ENCODE peak calls at places on chromosomes 12 and 14, in ten cellular contexts. One of them, this sample, is unnamed.

GRCh38 chr12:116539905-116540482 is 19.2 kb upstream of the MAP1LC3B2 start:
- DNase-seq in endothelial cell: no peak
- DNase-seq in choroid plexus epithelial cell: peak
- DNase-seq in AG04450: peak
- DNase-seq in CD4-positive, alpha-beta T cell: no peak
- DNase-seq in adrenal gland: no peak
- DNase-seq in nephron progenitor cell: no peak
- DNase-seq in left ventricle myocardium inferior: peak
- DNase-seq in HepG2: no peak
- DNase-seq in mucosa of descending colon: no peak
- DNase-seq in this sample: no peak

GRCh38 chr14:61750708-61751474 is 11.3 kb upstream of the SNAPC1 start:
- DNase-seq in endothelial cell: peak
- DNase-seq in nephron progenitor cell: peak
- DNase-seq in choroid plexus epithelial cell: peak
- DNase-seq in AG04450: no peak
- DNase-seq in mucosa of descending colon: peak
- DNase-seq in CD4-positive, alpha-beta T cell: peak
- DNase-seq in HepG2: no peak
- DNase-seq in adrenal gland: peak
- DNase-seq in left ventricle myocardium inferior: peak
- DNase-seq in this sample: peak

GRCh38 chr12:108634225-108634795 is 616 bp upstream of the SELPLG start:
- DNase-seq in HepG2: no peak
- DNase-seq in mucosa of descending colon: peak
- DNase-seq in AG04450: no peak
- DNase-seq in nephron progenitor cell: no peak
- DNase-seq in endothelial cell: no peak
- DNase-seq in choroid plexus epithelial cell: no peak
- DNase-seq in adrenal gland: no peak
- DNase-seq in left ventricle myocardium inferior: no peak
- DNase-seq in CD4-positive, alpha-beta T cell: no peak
- DNase-seq in this sample: peak

GRCh38 chr12:15230751-15231150 is 9.5 kb upstream of the RERG start:
- DNase-seq in HepG2: no peak
- DNase-seq in adrenal gland: no peak
- DNase-seq in choroid plexus epithelial cell: peak
- DNase-seq in AG04450: no peak
- DNase-seq in mucosa of descending colon: no peak
- DNase-seq in CD4-positive, alpha-beta T cell: no peak
- DNase-seq in left ventricle myocardium inferior: no peak
- DNase-seq in endothelial cell: no peak
- DNase-seq in nephron progenitor cell: no peak
- DNase-seq in this sample: no peak

GRCh38 chr12:1910468-1910867 is 8.0 kb downstream of the CACNA2D4 start:
- DNase-seq in adrenal gland: no peak
- DNase-seq in nephron progenitor cell: no peak
- DNase-seq in AG04450: no peak
- DNase-seq in choroid plexus epithelial cell: no peak
- DNase-seq in endothelial cell: no peak
- DNase-seq in HepG2: no peak
- DNase-seq in left ventricle myocardium inferior: no peak
- DNase-seq in CD4-positive, alpha-beta T cell: no peak
- DNase-seq in mucosa of descending colon: no peak
- DNase-seq in this sample: no peak

GRCh38 chr12:7645395-7646177 is 20.1 kb downstream of the APOBEC1 start:
- DNase-seq in mucosa of descending colon: no peak
- DNase-seq in CD4-positive, alpha-beta T cell: no peak
- DNase-seq in left ventricle myocardium inferior: no peak
- DNase-seq in adrenal gland: peak
- DNase-seq in HepG2: peak
- DNase-seq in nephron progenitor cell: peak
- DNase-seq in AG04450: no peak
- DNase-seq in endothelial cell: no peak
- DNase-seq in choroid plexus epithelial cell: peak
- DNase-seq in this sample: no peak

GRCh38 chr14:100440207-100440631 is 117.1 kb downstream of the SLC25A47 start:
- DNase-seq in nephron progenitor cell: peak
- DNase-seq in endothelial cell: peak
- DNase-seq in left ventricle myocardium inferior: peak
- DNase-seq in AG04450: peak
- DNase-seq in HepG2: peak
- DNase-seq in choroid plexus epithelial cell: peak
- DNase-seq in adrenal gland: peak
- DNase-seq in CD4-positive, alpha-beta T cell: no peak
- DNase-seq in mucosa of descending colon: peak
- DNase-seq in this sample: no peak

GRCh38 chr14:92475451-92476187 is 38.0 kb upstream of the RIN3 start:
- DNase-seq in CD4-positive, alpha-beta T cell: no peak
- DNase-seq in left ventricle myocardium inferior: peak
- DNase-seq in choroid plexus epithelial cell: peak
- DNase-seq in endothelial cell: no peak
- DNase-seq in HepG2: peak
- DNase-seq in nephron progenitor cell: no peak
- DNase-seq in mucosa of descending colon: no peak
- DNase-seq in AG04450: no peak
- DNase-seq in adrenal gland: peak
- DNase-seq in this sample: no peak

GRCh38 chr14:104436047-104436531 is 143.5 kb upstream of the C14orf180 start:
- DNase-seq in endothelial cell: peak
- DNase-seq in adrenal gland: peak
- DNase-seq in left ventricle myocardium inferior: peak
- DNase-seq in choroid plexus epithelial cell: peak
- DNase-seq in mucosa of descending colon: peak
- DNase-seq in HepG2: no peak
- DNase-seq in nephron progenitor cell: no peak
- DNase-seq in AG04450: no peak
- DNase-seq in CD4-positive, alpha-beta T cell: no peak
- DNase-seq in this sample: no peak

GRCh38 chr12:10361622-10362021 is 28.2 kb downstream of the KLRK1 start:
- DNase-seq in AG04450: peak
- DNase-seq in adrenal gland: no peak
- DNase-seq in CD4-positive, alpha-beta T cell: no peak
- DNase-seq in choroid plexus epithelial cell: peak
- DNase-seq in HepG2: peak
- DNase-seq in left ventricle myocardium inferior: no peak
- DNase-seq in endothelial cell: no peak
- DNase-seq in nephron progenitor cell: no peak
- DNase-seq in mucosa of descending colon: no peak
- DNase-seq in this sample: no peak

GRCh38 chr14:68621400-68622365 is 171.2 kb downstream of the ZFP36L1 start:
- DNase-seq in nephron progenitor cell: no peak
- DNase-seq in choroid plexus epithelial cell: peak
- DNase-seq in endothelial cell: no peak
- DNase-seq in left ventricle myocardium inferior: peak
- DNase-seq in CD4-positive, alpha-beta T cell: no peak
- DNase-seq in adrenal gland: no peak
- DNase-seq in mucosa of descending colon: no peak
- DNase-seq in HepG2: no peak
- DNase-seq in AG04450: peak
- DNase-seq in this sample: no peak

GRCh38 chr14:49879683-49880204 is 13.1 kb upstream of the ARF6 start:
- DNase-seq in mucosa of descending colon: no peak
- DNase-seq in HepG2: peak
- DNase-seq in choroid plexus epithelial cell: peak
- DNase-seq in CD4-positive, alpha-beta T cell: peak
- DNase-seq in left ventricle myocardium inferior: no peak
- DNase-seq in endothelial cell: peak
- DNase-seq in AG04450: no peak
- DNase-seq in adrenal gland: peak
- DNase-seq in nephron progenitor cell: peak
- DNase-seq in this sample: no peak

GRCh38 chr14:74265312-74265965 is 26.2 kb downstream of the VSX2 start:
- DNase-seq in choroid plexus epithelial cell: no peak
- DNase-seq in endothelial cell: no peak
- DNase-seq in mucosa of descending colon: no peak
- DNase-seq in adrenal gland: no peak
- DNase-seq in nephron progenitor cell: no peak
- DNase-seq in CD4-positive, alpha-beta T cell: no peak
- DNase-seq in AG04450: no peak
- DNase-seq in HepG2: no peak
- DNase-seq in left ventricle myocardium inferior: no peak
- DNase-seq in this sample: no peak

GRCh38 chr14:103552011-103552797 is 10.3 kb downstream of the BAG5 start:
- DNase-seq in adrenal gland: peak
- DNase-seq in choroid plexus epithelial cell: no peak
- DNase-seq in endothelial cell: no peak
- DNase-seq in nephron progenitor cell: no peak
- DNase-seq in AG04450: no peak
- DNase-seq in left ventricle myocardium inferior: peak
- DNase-seq in CD4-positive, alpha-beta T cell: no peak
- DNase-seq in mucosa of descending colon: no peak
- DNase-seq in HepG2: no peak
- DNase-seq in this sample: no peak

GRCh38 chr12:107131832-107132616 is 38.7 kb upstream of the CRY1 start:
- DNase-seq in left ventricle myocardium inferior: no peak
- DNase-seq in choroid plexus epithelial cell: peak
- DNase-seq in nephron progenitor cell: peak
- DNase-seq in HepG2: peak
- DNase-seq in adrenal gland: peak
- DNase-seq in CD4-positive, alpha-beta T cell: no peak
- DNase-seq in mucosa of descending colon: no peak
- DNase-seq in endothelial cell: peak
- DNase-seq in AG04450: peak
- DNase-seq in this sample: no peak

GRCh38 chr12:8461426-8461825 is 5.7 kb downstream of the CLEC6A start:
- DNase-seq in mucosa of descending colon: no peak
- DNase-seq in endothelial cell: no peak
- DNase-seq in HepG2: no peak
- DNase-seq in left ventricle myocardium inferior: no peak
- DNase-seq in choroid plexus epithelial cell: no peak
- DNase-seq in CD4-positive, alpha-beta T cell: no peak
- DNase-seq in nephron progenitor cell: no peak
- DNase-seq in adrenal gland: no peak
- DNase-seq in AG04450: no peak
- DNase-seq in this sample: no peak

GRCh38 chr12:93972411-93973208 is 175.8 kb upstream of the PLXNC1 start:
- DNase-seq in nephron progenitor cell: no peak
- DNase-seq in mucosa of descending colon: no peak
- DNase-seq in CD4-positive, alpha-beta T cell: no peak
- DNase-seq in choroid plexus epithelial cell: peak
- DNase-seq in left ventricle myocardium inferior: no peak
- DNase-seq in adrenal gland: no peak
- DNase-seq in HepG2: no peak
- DNase-seq in AG04450: peak
- DNase-seq in endothelial cell: no peak
- DNase-seq in this sample: no peak

GRCh38 chr14:88129306-88130056 is 124.5 kb downstream of the GPR65 start:
- DNase-seq in AG04450: no peak
- DNase-seq in HepG2: no peak
- DNase-seq in nephron progenitor cell: no peak
- DNase-seq in left ventricle myocardium inferior: no peak
- DNase-seq in adrenal gland: peak
- DNase-seq in mucosa of descending colon: no peak
- DNase-seq in CD4-positive, alpha-beta T cell: no peak
- DNase-seq in choroid plexus epithelial cell: peak
- DNase-seq in endothelial cell: no peak
- DNase-seq in this sample: no peak
- TF ChIP-seq CTCF in AG04450: no peak
- TF ChIP-seq CTCF in HepG2: no peak
- TF ChIP-seq CTCF in nephron progenitor cell: no peak
- TF ChIP-seq CTCF in left ventricle myocardium inferior: peak
- TF ChIP-seq CTCF in adrenal gland: no peak
- TF ChIP-seq CTCF in mucosa of descending colon: no peak
- TF ChIP-seq CTCF in CD4-positive, alpha-beta T cell: no peak
- TF ChIP-seq CTCF in choroid plexus epithelial cell: no peak
- TF ChIP-seq CTCF in endothelial cell: no peak
- TF ChIP-seq CTCF in this sample: no peak

GRCh38 chr12:49548822-49549648 is 10.2 kb downstream of the KCNH3 start:
- DNase-seq in left ventricle myocardium inferior: no peak
- DNase-seq in CD4-positive, alpha-beta T cell: no peak
- DNase-seq in adrenal gland: no peak
- DNase-seq in choroid plexus epithelial cell: peak
- DNase-seq in mucosa of descending colon: no peak
- DNase-seq in nephron progenitor cell: peak
- DNase-seq in HepG2: no peak
- DNase-seq in AG04450: no peak
- DNase-seq in endothelial cell: peak
- DNase-seq in this sample: no peak
- TF ChIP-seq CTCF in left ventricle myocardium inferior: peak
- TF ChIP-seq CTCF in CD4-positive, alpha-beta T cell: peak
- TF ChIP-seq CTCF in adrenal gland: peak
- TF ChIP-seq CTCF in choroid plexus epithelial cell: peak
- TF ChIP-seq CTCF in mucosa of descending colon: no peak
- TF ChIP-seq CTCF in nephron progenitor cell: peak
- TF ChIP-seq CTCF in HepG2: no peak
- TF ChIP-seq CTCF in AG04450: peak
- TF ChIP-seq CTCF in endothelial cell: peak
- TF ChIP-seq CTCF in this sample: peak

GRCh38 chr14:76473381-76474263 is 97.7 kb downstream of the ESRRB start:
- DNase-seq in mucosa of descending colon: no peak
- DNase-seq in left ventricle myocardium inferior: peak
- DNase-seq in nephron progenitor cell: peak
- DNase-seq in endothelial cell: no peak
- DNase-seq in HepG2: no peak
- DNase-seq in CD4-positive, alpha-beta T cell: no peak
- DNase-seq in choroid plexus epithelial cell: peak
- DNase-seq in AG04450: no peak
- DNase-seq in adrenal gland: peak
- DNase-seq in this sample: no peak
- TF ChIP-seq CTCF in mucosa of descending colon: no peak
- TF ChIP-seq CTCF in left ventricle myocardium inferior: peak
- TF ChIP-seq CTCF in nephron progenitor cell: peak
- TF ChIP-seq CTCF in endothelial cell: no peak
- TF ChIP-seq CTCF in HepG2: no peak
- TF ChIP-seq CTCF in CD4-positive, alpha-beta T cell: no peak
- TF ChIP-seq CTCF in choroid plexus epithelial cell: peak
- TF ChIP-seq CTCF in AG04450: peak
- TF ChIP-seq CTCF in adrenal gland: peak
- TF ChIP-seq CTCF in this sample: no peak

GRCh38 chr14:32824195-32824594 is 114.5 kb upstream of the NPAS3 start:
- DNase-seq in endothelial cell: no peak
- DNase-seq in AG04450: no peak
- DNase-seq in mucosa of descending colon: no peak
- DNase-seq in adrenal gland: no peak
- DNase-seq in nephron progenitor cell: no peak
- DNase-seq in CD4-positive, alpha-beta T cell: no peak
- DNase-seq in HepG2: no peak
- DNase-seq in left ventricle myocardium inferior: no peak
- DNase-seq in choroid plexus epithelial cell: no peak
- DNase-seq in this sample: no peak

GRCh38 chr14:32820686-32821085 is 118.0 kb upstream of the NPAS3 start:
- DNase-seq in HepG2: no peak
- DNase-seq in AG04450: no peak
- DNase-seq in choroid plexus epithelial cell: no peak
- DNase-seq in nephron progenitor cell: no peak
- DNase-seq in endothelial cell: no peak
- DNase-seq in CD4-positive, alpha-beta T cell: no peak
- DNase-seq in mucosa of descending colon: no peak
- DNase-seq in left ventricle myocardium inferior: peak
- DNase-seq in adrenal gland: no peak
- DNase-seq in this sample: no peak

GRCh38 chr14:32821989-32822653 is 116.6 kb upstream of the NPAS3 start:
- DNase-seq in HepG2: no peak
- DNase-seq in endothelial cell: no peak
- DNase-seq in AG04450: peak
- DNase-seq in mucosa of descending colon: no peak
- DNase-seq in nephron progenitor cell: no peak
- DNase-seq in CD4-positive, alpha-beta T cell: no peak
- DNase-seq in choroid plexus epithelial cell: peak
- DNase-seq in adrenal gland: no peak
- DNase-seq in left ventricle myocardium inferior: no peak
- DNase-seq in this sample: no peak

GRCh38 chr14:32825058-32825457 is 113.6 kb upstream of the NPAS3 start:
- DNase-seq in AG04450: no peak
- DNase-seq in adrenal gland: no peak
- DNase-seq in choroid plexus epithelial cell: no peak
- DNase-seq in mucosa of descending colon: no peak
- DNase-seq in endothelial cell: no peak
- DNase-seq in left ventricle myocardium inferior: no peak
- DNase-seq in HepG2: no peak
- DNase-seq in nephron progenitor cell: no peak
- DNase-seq in CD4-positive, alpha-beta T cell: no peak
- DNase-seq in this sample: no peak

GRCh38 chr14:32826404-32827082 is 112.1 kb upstream of the NPAS3 start:
- DNase-seq in endothelial cell: no peak
- DNase-seq in adrenal gland: no peak
- DNase-seq in mucosa of descending colon: no peak
- DNase-seq in CD4-positive, alpha-beta T cell: no peak
- DNase-seq in HepG2: no peak
- DNase-seq in left ventricle myocardium inferior: no peak
- DNase-seq in nephron progenitor cell: no peak
- DNase-seq in AG04450: no peak
- DNase-seq in choroid plexus epithelial cell: peak
- DNase-seq in this sample: no peak
- TF ChIP-seq CTCF in endothelial cell: no peak
- TF ChIP-seq CTCF in adrenal gland: no peak
- TF ChIP-seq CTCF in mucosa of descending colon: no peak
- TF ChIP-seq CTCF in CD4-positive, alpha-beta T cell: no peak
- TF ChIP-seq CTCF in HepG2: no peak
- TF ChIP-seq CTCF in left ventricle myocardium inferior: peak
- TF ChIP-seq CTCF in nephron progenitor cell: no peak
- TF ChIP-seq CTCF in AG04450: peak
- TF ChIP-seq CTCF in choroid plexus epithelial cell: peak
- TF ChIP-seq CTCF in this sample: no peak

This sample was measured in natural killer cell.